ENCODE peak calls at places on chromosomes 13 and 19, in seven cellular contexts. One of them, this sample, is unnamed.
A peak's percentile ranks its signal among the peaks of the same experiment; 100 is the strongest.

GRCh38 chr13:45385912-45386311 is 32.3 kb downstream of the SLC25A30 start:
- DNase-seq in trophoblast cell: no peak
- DNase-seq in IMR-90: no peak
- DNase-seq in H1: no peak
- DNase-seq in mesenchymal stem cell: no peak
- DNase-seq in H9: no peak
- DNase-seq in neuronal stem cell: no peak
- DNase-seq in this sample: no peak

GRCh38 chr19:342801-343421 is 1.7 kb downstream of the MIER2 start:
- DNase-seq in H1: no peak
- DNase-seq in IMR-90: peak; percentile 93
- DNase-seq in mesenchymal stem cell: peak; percentile 91
- DNase-seq in neuronal stem cell: no peak
- DNase-seq in H9: no peak
- DNase-seq in trophoblast cell: no peak
- DNase-seq in this sample: no peak

GRCh38 chr13:25840261-25840660 is 211.6 kb downstream of the SHISA2 start:
- DNase-seq in trophoblast cell: no peak
- DNase-seq in H9: no peak
- DNase-seq in mesenchymal stem cell: no peak
- DNase-seq in H1: no peak
- DNase-seq in IMR-90: no peak
- DNase-seq in neuronal stem cell: no peak
- DNase-seq in this sample: no peak

GRCh38 chr19:1066748-1067340 is at the start of gene ARHGAP45:
- DNase-seq in trophoblast cell: no peak
- DNase-seq in H9: no peak
- DNase-seq in mesenchymal stem cell: no peak
- DNase-seq in H1: no peak
- DNase-seq in neuronal stem cell: no peak
- DNase-seq in IMR-90: no peak
- DNase-seq in this sample: peak; percentile 53

GRCh38 chr13:48320906-48321510 is 17.5 kb downstream of the RB1 start:
- DNase-seq in H1: no peak
- DNase-seq in IMR-90: no peak
- DNase-seq in neuronal stem cell: no peak
- DNase-seq in H9: no peak
- DNase-seq in trophoblast cell: no peak
- DNase-seq in mesenchymal stem cell: no peak
- DNase-seq in this sample: no peak

GRCh38 chr13:60617863-60618733 is 221.1 kb downstream of the TDRD3 start:
- DNase-seq in neuronal stem cell: no peak
- DNase-seq in IMR-90: peak; percentile 36
- DNase-seq in trophoblast cell: no peak
- DNase-seq in mesenchymal stem cell: peak; percentile 13
- DNase-seq in H9: peak; percentile 69
- DNase-seq in H1: peak; percentile 31
- DNase-seq in this sample: peak; percentile 80

GRCh38 chr19:35722461-35722860 is 4.7 kb downstream of the KMT2B start:
- DNase-seq in IMR-90: no peak
- DNase-seq in H1: no peak
- DNase-seq in H9: no peak
- DNase-seq in mesenchymal stem cell: no peak
- DNase-seq in neuronal stem cell: no peak
- DNase-seq in trophoblast cell: no peak
- DNase-seq in this sample: no peak

GRCh38 chr13:51935326-51936171 is 73.8 kb downstream of the CCDC70 start:
- DNase-seq in H9: peak; percentile 62
- DNase-seq in H1: no peak
- DNase-seq in IMR-90: no peak
- DNase-seq in trophoblast cell: no peak
- DNase-seq in mesenchymal stem cell: peak; percentile 14
- DNase-seq in neuronal stem cell: peak; percentile 5
- DNase-seq in this sample: peak; percentile 65

GRCh38 chr13:34066344-34066743 is 248.4 kb downstream of the RFC3 start:
- DNase-seq in H9: no peak
- DNase-seq in trophoblast cell: peak; percentile 40
- DNase-seq in neuronal stem cell: no peak
- DNase-seq in mesenchymal stem cell: no peak
- DNase-seq in H1: no peak
- DNase-seq in IMR-90: no peak
- DNase-seq in this sample: peak; percentile 80

GRCh38 chr13:46992383-46992952 is 95.6 kb upstream of the HTR2A start:
- DNase-seq in trophoblast cell: no peak
- DNase-seq in neuronal stem cell: no peak
- DNase-seq in H9: no peak
- DNase-seq in mesenchymal stem cell: no peak
- DNase-seq in H1: no peak
- DNase-seq in IMR-90: no peak
- DNase-seq in this sample: peak; percentile 43

GRCh38 chr13:28636677-28637317 is 22.1 kb upstream of the POMP start:
- DNase-seq in mesenchymal stem cell: peak; percentile 84
- DNase-seq in H1: peak; percentile 54
- DNase-seq in neuronal stem cell: peak; percentile 38
- DNase-seq in H9: peak; percentile 79
- DNase-seq in IMR-90: peak; percentile 89
- DNase-seq in trophoblast cell: peak; percentile 82
- DNase-seq in this sample: peak; percentile 87

GRCh38 chr13:20824762-20825161 is 51.0 kb upstream of the EEF1AKMT1 start:
- DNase-seq in mesenchymal stem cell: peak; percentile 74
- DNase-seq in trophoblast cell: peak; percentile 15
- DNase-seq in H9: no peak
- DNase-seq in IMR-90: peak; percentile 87
- DNase-seq in H1: no peak
- DNase-seq in neuronal stem cell: no peak
- DNase-seq in this sample: no peak

GRCh38 chr19:12828494-12828893 is 5.9 kb downstream of the RTBDN start:
- DNase-seq in H1: no peak
- DNase-seq in neuronal stem cell: no peak
- DNase-seq in trophoblast cell: no peak
- DNase-seq in mesenchymal stem cell: no peak
- DNase-seq in H9: peak; percentile 89
- DNase-seq in IMR-90: no peak
- DNase-seq in this sample: peak; percentile 63

GRCh38 chr19:15379083-15379995 is at the start of gene AKAP8:
- DNase-seq in H9: peak; percentile 99
- DNase-seq in mesenchymal stem cell: peak; percentile 99
- DNase-seq in IMR-90: peak; percentile 98
- DNase-seq in trophoblast cell: peak; percentile 100
- DNase-seq in H1: peak; percentile 95
- DNase-seq in neuronal stem cell: peak; percentile 99
- DNase-seq in this sample: peak; percentile 99

GRCh38 chr13:106617561-106617960 is 49.6 kb upstream of the ARGLU1 start:
- DNase-seq in H9: peak; percentile 48
- DNase-seq in trophoblast cell: no peak
- DNase-seq in H1: peak; percentile 21
- DNase-seq in neuronal stem cell: peak; percentile 35
- DNase-seq in IMR-90: peak; percentile 39
- DNase-seq in mesenchymal stem cell: no peak
- DNase-seq in this sample: peak; percentile 97

GRCh38 chr19:41945135-41945766 is 13.9 kb downstream of the RABAC1 start:
- DNase-seq in neuronal stem cell: no peak
- DNase-seq in mesenchymal stem cell: no peak
- DNase-seq in trophoblast cell: no peak
- DNase-seq in H9: no peak
- DNase-seq in H1: no peak
- DNase-seq in IMR-90: no peak
- DNase-seq in this sample: no peak

GRCh38 chr13:60583196-60583908 is 186.3 kb downstream of the TDRD3 start:
- DNase-seq in H1: no peak
- DNase-seq in H9: peak; percentile 77
- DNase-seq in mesenchymal stem cell: no peak
- DNase-seq in IMR-90: peak; percentile 16
- DNase-seq in trophoblast cell: no peak
- DNase-seq in neuronal stem cell: no peak
- DNase-seq in this sample: peak; percentile 80

GRCh38 chr13:29621401-29621800 is 25.9 kb upstream of the SLC7A1 start:
- DNase-seq in H9: no peak
- DNase-seq in neuronal stem cell: no peak
- DNase-seq in trophoblast cell: no peak
- DNase-seq in H1: no peak
- DNase-seq in IMR-90: peak; percentile 68
- DNase-seq in mesenchymal stem cell: peak; percentile 17
- DNase-seq in this sample: no peak

GRCh38 chr13:71797487-71797886 is 69.5 kb downstream of the DACH1 start:
- DNase-seq in H9: no peak
- DNase-seq in IMR-90: no peak
- DNase-seq in H1: no peak
- DNase-seq in mesenchymal stem cell: peak; percentile 26
- DNase-seq in trophoblast cell: no peak
- DNase-seq in neuronal stem cell: no peak
- DNase-seq in this sample: no peak

GRCh38 chr13:33058816-33059215 is 42.6 kb downstream of the KL start:
- DNase-seq in neuronal stem cell: no peak
- DNase-seq in trophoblast cell: no peak
- DNase-seq in mesenchymal stem cell: peak; percentile 55
- DNase-seq in H9: no peak
- DNase-seq in H1: no peak
- DNase-seq in IMR-90: no peak
- DNase-seq in this sample: no peak

GRCh38 chr13:33060815-33061214 is 44.6 kb downstream of the KL start:
- DNase-seq in H1: no peak
- DNase-seq in mesenchymal stem cell: no peak
- DNase-seq in H9: no peak
- DNase-seq in trophoblast cell: no peak
- DNase-seq in IMR-90: no peak
- DNase-seq in neuronal stem cell: no peak
- DNase-seq in this sample: no peak

GRCh38 chr13:33052446-33052845 is 36.2 kb downstream of the KL start:
- DNase-seq in neuronal stem cell: no peak
- DNase-seq in mesenchymal stem cell: no peak
- DNase-seq in H9: no peak
- DNase-seq in H1: no peak
- DNase-seq in IMR-90: peak; percentile 53
- DNase-seq in trophoblast cell: no peak
- DNase-seq in this sample: no peak

GRCh38 chr13:33053397-33054066 is 37.3 kb downstream of the KL start:
- DNase-seq in H9: no peak
- DNase-seq in H1: no peak
- DNase-seq in IMR-90: no peak
- DNase-seq in trophoblast cell: peak; percentile 13
- DNase-seq in mesenchymal stem cell: no peak
- DNase-seq in neuronal stem cell: no peak
- DNase-seq in this sample: no peak

GRCh38 chr13:33057019-33057785 is 41.0 kb downstream of the KL start:
- DNase-seq in trophoblast cell: no peak
- DNase-seq in H1: no peak
- DNase-seq in H9: no peak
- DNase-seq in neuronal stem cell: peak; percentile 54
- DNase-seq in IMR-90: peak; percentile 6
- DNase-seq in mesenchymal stem cell: peak; percentile 34
- DNase-seq in this sample: peak; percentile 88
- H3K23ac ChIP-seq in trophoblast cell: no peak overlapping the region
- H3K23ac ChIP-seq in H1: no peak overlapping the region
- H3K23ac ChIP-seq in H9: no peak overlapping the region
- H3K23ac ChIP-seq in neuronal stem cell: no peak overlapping the region
- H3K23ac ChIP-seq in IMR-90: no peak overlapping the region
- H3K23ac ChIP-seq in mesenchymal stem cell: no peak overlapping the region
- H3K23ac ChIP-seq in this sample: no peak overlapping the region

DNA sequence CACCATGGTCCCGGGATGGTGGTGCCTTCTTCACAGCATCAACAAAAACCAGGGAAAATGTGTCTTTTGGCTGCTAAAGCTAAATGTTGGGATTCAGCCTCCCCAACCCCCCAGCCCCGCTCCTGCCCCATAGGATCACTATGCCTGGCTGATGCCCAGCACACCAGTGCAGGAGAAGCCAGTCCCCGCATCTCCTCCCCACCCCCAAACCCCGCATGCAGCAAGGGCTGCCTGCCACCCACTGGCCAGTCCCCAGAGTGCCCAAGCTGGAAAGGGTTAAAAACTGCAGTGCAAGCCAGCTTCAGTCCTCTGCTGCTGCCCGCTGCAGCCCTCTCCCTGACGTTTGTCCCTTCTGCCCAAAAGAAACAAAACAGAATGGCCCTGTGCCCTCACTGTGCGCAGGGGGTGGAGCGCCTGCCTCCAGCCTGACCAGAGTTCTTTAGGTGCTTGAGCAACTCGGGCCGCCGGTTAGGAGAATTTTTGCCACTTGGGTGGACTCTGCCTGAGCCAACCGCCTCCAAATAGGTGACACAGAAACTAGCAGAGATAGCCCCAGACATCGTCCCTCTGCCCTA is 3.7 kb downstream of the CALM3 start:
- DNase-seq in trophoblast cell: no peak
- DNase-seq in mesenchymal stem cell: no peak
- DNase-seq in IMR-90: no peak
- DNase-seq in neuronal stem cell: no peak
- DNase-seq in H1: no peak
- DNase-seq in H9: no peak
- DNase-seq in this sample: no peak
- H3K23ac ChIP-seq in trophoblast cell: no peak overlapping the region
- H3K23ac ChIP-seq in mesenchymal stem cell: no peak overlapping the region
- H3K23ac ChIP-seq in IMR-90: no peak overlapping the region
- H3K23ac ChIP-seq in neuronal stem cell: peak overlapping the region; percentile 11
- H3K23ac ChIP-seq in H1: no peak overlapping the region
- H3K23ac ChIP-seq in H9: no peak overlapping the region
- H3K23ac ChIP-seq in this sample: no peak overlapping the region

GRCh38 chr19:33876619-33877018 is 79.9 kb downstream of the KCTD15 start:
- DNase-seq in mesenchymal stem cell: no peak
- DNase-seq in H1: no peak
- DNase-seq in trophoblast cell: no peak
- DNase-seq in IMR-90: no peak
- DNase-seq in neuronal stem cell: no peak
- DNase-seq in H9: no peak
- DNase-seq in this sample: no peak
- H3K23ac ChIP-seq in mesenchymal stem cell: no peak overlapping the region
- H3K23ac ChIP-seq in H1: no peak overlapping the region
- H3K23ac ChIP-seq in trophoblast cell: no peak overlapping the region
- H3K23ac ChIP-seq in IMR-90: no peak overlapping the region
- H3K23ac ChIP-seq in neuronal stem cell: no peak overlapping the region
- H3K23ac ChIP-seq in H9: no peak overlapping the region
- H3K23ac ChIP-seq in this sample: no peak overlapping the region

GRCh38 chr13:98041081-98041820 is 87.8 kb downstream of the IPO5 start:
- DNase-seq in IMR-90: no peak
- DNase-seq in mesenchymal stem cell: no peak
- DNase-seq in trophoblast cell: no peak
- DNase-seq in H9: no peak
- DNase-seq in H1: no peak
- DNase-seq in neuronal stem cell: no peak
- DNase-seq in this sample: no peak
- H3K23ac ChIP-seq in IMR-90: no peak overlapping the region
- H3K23ac ChIP-seq in mesenchymal stem cell: no peak overlapping the region
- H3K23ac ChIP-seq in trophoblast cell: no peak overlapping the region
- H3K23ac ChIP-seq in H9: no peak overlapping the region
- H3K23ac ChIP-seq in H1: no peak overlapping the region
- H3K23ac ChIP-seq in neuronal stem cell: no peak overlapping the region
- H3K23ac ChIP-seq in this sample: no peak overlapping the region

DNA sequence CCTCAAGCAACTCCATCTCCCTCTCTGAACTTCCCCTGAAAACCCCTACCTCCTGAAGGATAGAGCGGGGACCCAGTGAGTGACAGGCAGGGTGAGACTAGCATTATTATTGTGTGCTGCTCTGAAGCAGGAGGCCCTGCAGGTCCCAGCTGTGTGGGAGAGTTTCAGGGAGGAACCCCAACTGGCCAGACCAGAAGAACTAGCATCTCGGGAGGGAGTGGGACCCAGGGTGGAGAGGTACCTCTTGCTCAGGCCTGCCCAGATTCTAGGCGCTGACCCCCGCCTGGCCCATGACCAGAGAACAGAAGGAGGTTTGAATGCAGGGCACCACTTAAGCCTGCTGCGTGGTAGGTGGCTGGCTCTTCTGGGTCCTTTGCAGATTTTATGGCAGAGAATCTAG is 5.7 kb upstream of the LYPD3 start:
- DNase-seq in H1: no peak
- DNase-seq in H9: no peak
- DNase-seq in IMR-90: no peak
- DNase-seq in trophoblast cell: no peak
- DNase-seq in neuronal stem cell: no peak
- DNase-seq in mesenchymal stem cell: no peak
- DNase-seq in this sample: no peak
- H3K23ac ChIP-seq in H1: no peak overlapping the region
- H3K23ac ChIP-seq in H9: no peak overlapping the region
- H3K23ac ChIP-seq in IMR-90: no peak overlapping the region
- H3K23ac ChIP-seq in trophoblast cell: no peak overlapping the region
- H3K23ac ChIP-seq in neuronal stem cell: no peak overlapping the region
- H3K23ac ChIP-seq in mesenchymal stem cell: no peak overlapping the region
- H3K23ac ChIP-seq in this sample: no peak overlapping the region